ENCODE peak calls at places on chromosome 12, in four cellular contexts. V is mesendoderm, M is IMR-90, P is H1. K is an unnamed sample.
A peak's percentile ranks its signal among the peaks of the same experiment; 100 is the strongest.

GRCh38 chr12:24600559-24600958 is 348.3 kb downstream of the BCAT1 start:
- DNase-seq in V (no peak), M (no peak), P (no peak), K (no peak)

GRCh38 chr12:46217686-46218508 is 50.9 kb downstream of the SLC38A1 start:
- DNase-seq in V (no peak), M (no peak), P (no peak), K (no peak)

GRCh38 chr12:21026302-21026701 is 104.7 kb upstream of the SLCO1B1 start:
- DNase-seq in V (no peak), M (no peak), P (no peak), K (no peak)

GRCh38 chr12:8989425-8989824 is at the start of gene KLRG1:
- DNase-seq in V (no peak), M (no peak), P (no peak), K (no peak)

GRCh38 chr12:84636801-84637285 is 275.8 kb downstream of the SLC6A15 start:
- DNase-seq in V (peak; percentile 74), M (peak; percentile 47), P (no peak), K (no peak)

GRCh38 chr12:132444957-132445883 is 44.7 kb upstream of the FBRSL1 start:
- DNase-seq in V (no peak), M (no peak), P (no peak), K (peak; percentile 62)

GRCh38 chr12:114679452-114679875 is 4.5 kb downstream of the TBX3 start:
- DNase-seq in V (peak; percentile 68), M (peak; percentile 71), P (no peak), K (peak; percentile 59)

GRCh38 chr12:27982951-27983350 is 10.4 kb upstream of the PTHLH start:
- DNase-seq in V (no peak), M (no peak), P (no peak), K (no peak)

GRCh38 chr12:4700621-4701026 is 19.6 kb upstream of the GALNT8 start:
- DNase-seq in V (no peak), M (peak; percentile 63), P (no peak), K (peak; percentile 55)

GRCh38 chr12:108205864-108206263 is 76.8 kb downstream of the WSCD2 start:
- DNase-seq in V (no peak), M (no peak), P (no peak), K (no peak)

GRCh38 chr12:122825773-122826724 is 9.2 kb upstream of the HIP1R start:
- DNase-seq in V (no peak), M (no peak), P (no peak), K (no peak)

GRCh38 chr12:104741072-104741471 is 217.0 kb downstream of the SLC41A2 start:
- DNase-seq in V (no peak), M (no peak), P (no peak), K (no peak)

GRCh38 chr12:64780531-64781373 is 21.5 kb upstream of the GNS start:
- DNase-seq in V (peak; percentile 40), M (no peak), P (no peak), K (peak; percentile 73)

GRCh38 chr12:127108360-127109215 is 1158.4 kb upstream of the TMEM132C start:
- DNase-seq in V (peak; percentile 65), M (peak; percentile 42), P (no peak), K (peak; percentile 75)

GRCh38 chr12:80044694-80045046 is 54.7 kb upstream of the OTOGL start:
- DNase-seq in V (no peak), M (peak; percentile 94), P (no peak), K (no peak)

GRCh38 chr12:107402041-107403022 is 283.3 kb upstream of the PWP1 start:
- DNase-seq in V (peak; percentile 97), M (peak; percentile 62), P (peak; percentile 81), K (peak; percentile 92)

GRCh38 chr12:68912916-68913315 is 20.1 kb downstream of the CPM start:
- DNase-seq in V (peak; percentile 14), M (no peak), P (no peak), K (no peak)

GRCh38 chr12:93756295-93756694 is 79.1 kb downstream of the CRADD start:
- DNase-seq in V (no peak), M (no peak), P (no peak), K (no peak)

GRCh38 chr12:105538880-105539279 is 208.4 kb downstream of the C12orf75 start:
- DNase-seq in V (no peak), M (peak; percentile 86), P (no peak), K (no peak)

GRCh38 chr12:129101404-129101803 is 248.1 kb downstream of the GLT1D1 start:
- DNase-seq in V (peak; percentile 7), M (no peak), P (no peak), K (peak; percentile 14)

GRCh38 chr12:26000883-26001282 is 42.4 kb downstream of the RASSF8 start:
- DNase-seq in V (no peak), M (no peak), P (no peak), K (no peak)

GRCh38 chr12:108720757-108721514 is 10.4 kb downstream of the CORO1C start:
- DNase-seq in V (peak; percentile 66), M (no peak), P (no peak), K (no peak)

GRCh38 chr12:129049917-129050316 is 196.6 kb downstream of the GLT1D1 start:
- DNase-seq in V (peak; percentile 82), M (no peak), P (no peak), K (peak; percentile 73)

GRCh38 chr12:98780261-98780660 is 135.2 kb downstream of the APAF1 start:
- DNase-seq in V (no peak), M (no peak), P (no peak), K (no peak)

GRCh38 chr12:112978163-112979081 is at the start of gene OAS2:
- DNase-seq in V (no peak), M (peak; percentile 48), P (no peak), K (no peak)

GRCh38 chr12:24948816-24949722 is at the start of gene BCAT1:
- DNase-seq in V (peak; percentile 95), M (peak; percentile 88), P (peak; percentile 57), K (peak; percentile 86)

GRCh38 chr12:5582541-5582940 is 150.6 kb downstream of the NTF3 start:
- DNase-seq in V (no peak), M (no peak), P (no peak), K (no peak)

GRCh38 chr12:131896080-131896810 is 1.8 kb downstream of the ULK1 start:
- DNase-seq in V (peak; percentile 97), M (peak; percentile 89), P (peak; percentile 53), K (peak; percentile 96)

GRCh38 chr12:93734784-93735183 is 57.6 kb downstream of the CRADD start:
- DNase-seq in V (no peak), M (peak; percentile 4), P (no peak), K (no peak)

GRCh38 chr12:78229491-78230209 is 399.0 kb downstream of the NAV3 start:
- DNase-seq in V (peak; percentile 77), M (peak; percentile 52), P (peak; percentile 19), K (peak; percentile 71)

GRCh38 chr12:117750657-117751056 is 218.1 kb downstream of the KSR2 start:
- DNase-seq in V (no peak), M (no peak), P (no peak), K (no peak)

GRCh38 chr12:51351913-51352532 is 5.5 kb upstream of the CELA1 start:
- DNase-seq in V (peak; percentile 91), M (peak; percentile 66), P (peak; percentile 59), K (peak; percentile 91)

GRCh38 chr12:109934026-109934425 is 34.0 kb downstream of the TCHP start:
- DNase-seq in V (no peak), M (peak; percentile 52), P (no peak), K (no peak)

GRCh38 chr12:85794551-85794950 is 41.7 kb downstream of the RASSF9 start:
- DNase-seq in V (no peak), M (peak; percentile 4), P (no peak), K (no peak)

GRCh38 chr12:103947871-103948555 is 17.7 kb upstream of the TDG start:
- DNase-seq in V (no peak), M (no peak), P (no peak), K (no peak)

GRCh38 chr12:31368666-31369361 is 42.9 kb upstream of the SINHCAF start:
- DNase-seq in V (peak; percentile 75), M (peak; percentile 48), P (no peak), K (peak; percentile 50)

GRCh38 chr12:76679778-76680177 is 84.1 kb upstream of the ZDHHC17 start:
- DNase-seq in V (no peak), M (peak; percentile 45), P (no peak), K (no peak)

GRCh38 chr12:76685246-76685678 is 78.7 kb upstream of the ZDHHC17 start:
- DNase-seq in V (peak; percentile 71), M (peak; percentile 55), P (no peak), K (peak; percentile 77)

GRCh38 chr12:76678992-76679391 is 84.9 kb upstream of the ZDHHC17 start:
- DNase-seq in V (no peak), M (no peak), P (no peak), K (no peak)

GRCh38 chr12:76680940-76681339 is 83.0 kb upstream of the ZDHHC17 start:
- DNase-seq in V (peak; percentile 33), M (peak; percentile 88), P (no peak), K (no peak)
- H3K56ac ChIP-seq in V (no peak overlapping the region), M (peak overlapping the region; percentile 52), P (no peak overlapping the region), K (no peak overlapping the region)

DNA sequence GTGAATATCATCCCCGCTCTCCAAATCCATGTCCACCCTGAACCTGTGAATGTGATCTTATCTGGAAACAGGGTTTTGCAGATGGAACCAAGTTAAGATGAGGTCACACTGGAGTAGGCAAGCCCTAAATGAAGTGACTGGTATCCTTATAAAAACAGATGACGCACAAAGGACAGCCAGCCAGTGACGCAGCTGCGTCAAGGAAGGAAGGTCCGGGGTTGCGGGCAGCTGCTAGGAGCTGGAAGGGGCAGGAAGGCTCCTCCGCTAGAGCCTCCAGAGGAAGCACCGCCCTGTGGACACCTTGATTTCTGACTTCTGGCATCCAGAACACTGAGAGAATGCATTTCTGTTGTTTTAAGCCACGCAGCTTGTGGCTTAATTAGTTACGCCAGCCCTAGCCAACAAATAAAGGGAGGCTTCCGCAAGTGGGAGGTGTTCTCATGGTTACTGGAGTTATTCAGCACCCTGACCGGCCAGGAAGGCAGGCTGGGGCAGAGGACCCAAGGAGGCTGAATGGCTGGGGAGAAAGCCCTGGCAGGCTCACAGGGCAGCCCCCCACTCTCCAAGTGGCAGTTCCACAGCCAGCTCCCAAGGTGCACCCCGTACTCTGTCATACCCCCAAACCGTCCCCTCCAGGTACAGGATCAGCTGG is 127.6 kb upstream of the NCOR2 start:
- DNase-seq in V (no peak), M (peak; percentile 91), P (no peak), K (peak; percentile 29)
- H3K56ac ChIP-seq in V (no peak overlapping the region), M (no peak overlapping the region), P (no peak overlapping the region), K (no peak overlapping the region)

GRCh38 chr12:120194534-120195395 is at the start of gene GCN1:
- DNase-seq in V (peak; percentile 86), M (peak; percentile 78), P (peak; percentile 62), K (peak; percentile 86)
- H3K56ac ChIP-seq in V (peak within 1 kb of the TSS; percentile 93), M (peak within 1 kb of the TSS; percentile 76), P (peak within 1 kb of the TSS; percentile 90), K (no peak within 1 kb of the TSS)

GRCh38 chr12:89412665-89413064 is 60.4 kb upstream of the DUSP6 start:
- DNase-seq in V (no peak), M (no peak), P (no peak), K (no peak)

GRCh38 chr12:89414322-89414721 is 62.0 kb upstream of the DUSP6 start:
- DNase-seq in V (no peak), M (no peak), P (no peak), K (no peak)

GRCh38 chr12:89414851-89415250 is 62.5 kb upstream of the DUSP6 start:
- DNase-seq in V (peak; percentile 42), M (peak; percentile 75), P (no peak), K (no peak)

GRCh38 chr12:89413234-89413633 is 60.9 kb upstream of the DUSP6 start:
- DNase-seq in V (no peak), M (no peak), P (no peak), K (no peak)

DNA sequence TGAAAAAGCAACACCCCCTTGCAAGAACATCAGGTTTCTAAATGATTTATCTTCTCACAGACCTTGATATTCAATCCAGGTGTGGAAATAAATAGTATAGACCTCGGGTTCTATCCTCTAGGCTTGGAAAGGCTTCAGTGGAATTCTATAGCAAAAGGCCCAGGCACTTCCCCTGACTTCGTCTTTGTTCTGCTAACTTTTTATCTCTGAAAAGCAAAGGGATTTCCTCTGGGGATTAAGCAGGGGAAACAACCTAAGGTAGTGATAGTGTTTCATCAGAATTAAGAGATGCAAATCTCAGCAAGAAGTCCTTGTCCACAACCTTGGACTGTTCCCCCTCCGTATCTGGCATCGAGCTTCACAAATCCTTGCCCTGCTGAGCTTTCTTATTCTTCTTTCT is 59.5 kb upstream of the DUSP6 start:
- DNase-seq in V (peak; percentile 81), M (no peak), P (no peak), K (no peak)
- H3K56ac ChIP-seq in V (no peak overlapping the region), M (no peak overlapping the region), P (no peak overlapping the region), K (no peak overlapping the region)

K was measured in H9.